ENCODE peak calls at places on chromosomes 4 and X, in four cellular contexts. M is DND-41, Z is upper lobe of right lung, G is uterus. U is an unnamed sample.

GRCh38 chr4:81237791-81238190 is 22.8 kb upstream of the PRKG2 start:
- DNase-seq in M (no peak), Z (no peak), G (no peak), U (no peak)

GRCh38 chrX:70174754-70175153 is 2.5 kb upstream of the DGAT2L6 start:
- DNase-seq in M (no peak), Z (no peak), G (no peak), U (no peak)

GRCh38 chrX:143837010-143837409 is 46.9 kb upstream of the UBE2NL start:
- DNase-seq in M (no peak), Z (no peak), G (no peak), U (no peak)

GRCh38 chr4:84379881-84380618 is 119.0 kb downstream of the NKX6-1 start:
- DNase-seq in M (no peak), Z (no peak), G (no peak), U (no peak)

GRCh38 chrX:120310861-120311631 is at the start of gene TMEM255A:
- DNase-seq in M (no peak), Z (peak), G (peak), U (no peak)

GRCh38 chr4:168618577-168619265 is 121.9 kb downstream of the PALLD start:
- DNase-seq in M (no peak), Z (no peak), G (no peak), U (no peak)

GRCh38 chr4:38308728-38309315 is 348.6 kb downstream of the PTTG2 start:
- DNase-seq in M (no peak), Z (no peak), G (no peak), U (no peak)

GRCh38 chrX:47804315-47804714 is 32.4 kb upstream of the ZNF81 start:
- DNase-seq in M (no peak), Z (no peak), G (no peak), U (no peak)

GRCh38 chr4:8239226-8239625 is 30.3 kb upstream of the HTRA3 start:
- DNase-seq in M (no peak), Z (no peak), G (no peak), U (no peak)

GRCh38 chr4:56603297-56603696 is 77.8 kb downstream of the HOPX start:
- DNase-seq in M (no peak), Z (no peak), G (no peak), U (no peak)

GRCh38 chr4:89290727-89291126 is 16.9 kb downstream of the GPRIN3 start:
- DNase-seq in M (no peak), Z (no peak), G (no peak), U (no peak)

GRCh38 chr4:8355864-8356565 is 84.5 kb downstream of the ACOX3 start:
- DNase-seq in M (no peak), Z (peak), G (peak), U (no peak)

GRCh38 chrX:50157545-50158125 is 43.2 kb downstream of the AKAP4 start:
- DNase-seq in M (no peak), Z (no peak), G (peak), U (peak)

GRCh38 chrX:10089378-10089795 is 67.4 kb upstream of the CLCN4 start:
- DNase-seq in M (no peak), Z (no peak), G (no peak), U (no peak)

GRCh38 chr4:83504544-83504943 is 19.6 kb upstream of the ABRAXAS1 start:
- DNase-seq in M (no peak), Z (no peak), G (no peak), U (peak)

DNA sequence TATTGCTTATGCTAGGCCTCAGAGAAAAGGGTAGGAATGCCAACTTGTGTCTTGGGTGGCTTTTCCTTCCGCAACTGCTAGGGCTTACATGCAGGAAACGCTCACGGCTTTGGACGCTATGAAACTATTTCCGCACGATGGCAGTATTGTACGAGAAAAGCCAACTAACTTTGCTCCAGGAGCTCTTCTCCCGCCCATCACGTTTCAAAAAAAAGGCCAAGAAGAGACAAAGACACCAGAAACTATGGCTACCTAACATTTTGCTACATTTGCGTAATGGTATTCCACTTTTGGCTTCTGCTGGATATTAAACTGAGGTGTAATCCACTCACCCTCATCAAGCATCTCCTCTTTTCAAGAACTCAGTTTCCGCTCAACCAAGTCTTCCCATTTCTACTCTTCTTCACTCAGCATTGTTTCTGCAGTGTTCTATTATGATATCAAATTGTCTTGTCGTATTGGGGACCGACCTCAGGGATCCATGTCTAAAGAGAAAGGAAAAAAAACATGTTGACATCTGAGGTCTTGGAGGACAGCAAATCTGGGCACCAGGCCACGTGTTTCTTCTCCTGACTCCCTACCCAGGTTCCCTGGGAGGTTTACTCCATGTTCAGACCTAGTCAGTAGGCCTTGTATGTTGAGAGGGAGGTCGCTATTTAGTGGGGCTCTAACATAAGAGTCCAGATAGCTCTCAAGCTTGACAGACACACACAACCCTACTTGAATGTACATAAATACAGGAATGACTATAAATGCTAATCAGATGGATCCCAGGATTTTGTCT is 239.4 kb upstream of the STK26 start:
- DNase-seq in M (no peak), Z (no peak), G (peak), U (no peak)
- H3K4me3 ChIP-seq in M (no peak), Z (no peak), G (no peak), U (no peak)

DNA sequence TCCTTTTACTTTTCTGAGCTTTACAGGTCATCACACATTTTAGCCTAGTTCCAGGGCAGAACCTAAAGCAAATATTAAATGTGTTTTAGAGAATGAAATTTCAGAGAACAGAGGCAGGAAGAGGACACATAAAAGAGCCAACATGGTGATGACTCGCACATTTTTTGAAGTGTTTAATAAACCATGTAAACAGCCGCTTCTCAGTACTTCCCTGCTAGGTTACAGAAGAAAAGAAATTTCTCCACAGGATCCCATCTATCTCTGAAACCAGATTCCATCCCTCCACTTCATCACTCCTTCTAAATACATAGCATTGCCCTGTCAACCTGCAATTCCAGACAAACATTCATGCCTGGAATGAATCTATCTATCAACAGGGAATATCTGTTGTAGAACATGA is 949.5 kb upstream of the PCDH7 start:
- DNase-seq in M (no peak), Z (no peak), G (no peak), U (no peak)
- H3K4me3 ChIP-seq in M (no peak), Z (no peak), G (no peak), U (no peak)

GRCh38 chrX:153922932-153923857 is 2.9 kb downstream of the ARHGAP4 start:
- DNase-seq in M (no peak), Z (peak), G (peak), U (no peak)
- H3K4me3 ChIP-seq in M (peak), Z (no peak), G (no peak), U (no peak)

GRCh38 chrX:6227445-6227820 is 1.2 kb downstream of the NLGN4X start:
- DNase-seq in M (peak), Z (no peak), G (no peak), U (no peak)

GRCh38 chrX:6223516-6223915 is 5.2 kb downstream of the NLGN4X start:
- DNase-seq in M (no peak), Z (no peak), G (no peak), U (no peak)

GRCh38 chrX:6226646-6227444 is 1.8 kb downstream of the NLGN4X start:
- DNase-seq in M (peak), Z (no peak), G (no peak), U (no peak)

GRCh38 chrX:6226053-6226645 is 2.5 kb downstream of the NLGN4X start:
- DNase-seq in M (peak), Z (no peak), G (no peak), U (no peak)

DNA sequence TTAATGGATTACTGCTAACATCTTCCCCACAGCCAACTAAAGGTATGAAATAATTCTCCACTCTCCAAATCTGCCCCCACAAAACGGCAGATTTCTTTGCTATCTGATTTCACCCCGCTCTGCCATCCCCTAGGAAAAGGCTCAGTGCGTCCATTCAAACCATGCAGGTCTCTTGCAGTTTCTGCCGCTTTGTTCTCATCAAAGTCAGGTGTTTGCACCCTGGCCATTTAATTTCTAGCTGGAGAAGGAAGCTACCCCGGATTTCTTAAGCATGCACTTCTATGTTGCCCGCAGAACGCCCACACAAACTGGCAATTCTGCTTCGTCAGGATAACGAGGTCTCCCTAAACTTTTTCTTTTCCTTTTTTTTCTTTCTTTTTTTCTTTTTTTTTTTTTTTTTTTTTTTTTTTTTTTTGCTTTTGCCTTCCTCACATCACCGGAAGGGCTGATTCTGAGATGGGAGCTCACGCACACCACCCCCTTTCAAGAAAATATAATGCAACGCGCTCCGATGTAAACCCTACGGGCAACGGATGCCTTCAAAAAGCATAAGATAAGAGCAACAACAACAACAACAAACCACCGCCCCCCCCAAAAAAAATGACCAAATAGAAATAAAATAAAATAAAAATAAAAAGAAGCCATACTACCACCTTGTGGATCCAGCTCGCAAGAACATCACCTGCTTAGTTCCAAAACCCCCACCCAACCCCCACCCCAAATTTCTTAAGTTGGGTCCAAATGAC is 3.2 kb downstream of the NLGN4X start:
- DNase-seq in M (peak), Z (no peak), G (no peak), U (no peak)
- H3K4me3 ChIP-seq in M (peak), Z (peak), G (peak), U (no peak)

GRCh38 chr4:78557841-78558240 is 6.3 kb downstream of the ANXA3 start:
- DNase-seq in M (no peak), Z (no peak), G (no peak), U (no peak)

GRCh38 chr4:78551420-78552351 is at the start of gene ANXA3:
- DNase-seq in M (no peak), Z (peak), G (no peak), U (peak)

GRCh38 chr4:78553526-78554060 is 2.0 kb downstream of the ANXA3 start:
- DNase-seq in M (no peak), Z (no peak), G (no peak), U (no peak)

GRCh38 chr4:78556655-78557054 is 5.1 kb downstream of the ANXA3 start:
- DNase-seq in M (no peak), Z (no peak), G (no peak), U (no peak)

DNA sequence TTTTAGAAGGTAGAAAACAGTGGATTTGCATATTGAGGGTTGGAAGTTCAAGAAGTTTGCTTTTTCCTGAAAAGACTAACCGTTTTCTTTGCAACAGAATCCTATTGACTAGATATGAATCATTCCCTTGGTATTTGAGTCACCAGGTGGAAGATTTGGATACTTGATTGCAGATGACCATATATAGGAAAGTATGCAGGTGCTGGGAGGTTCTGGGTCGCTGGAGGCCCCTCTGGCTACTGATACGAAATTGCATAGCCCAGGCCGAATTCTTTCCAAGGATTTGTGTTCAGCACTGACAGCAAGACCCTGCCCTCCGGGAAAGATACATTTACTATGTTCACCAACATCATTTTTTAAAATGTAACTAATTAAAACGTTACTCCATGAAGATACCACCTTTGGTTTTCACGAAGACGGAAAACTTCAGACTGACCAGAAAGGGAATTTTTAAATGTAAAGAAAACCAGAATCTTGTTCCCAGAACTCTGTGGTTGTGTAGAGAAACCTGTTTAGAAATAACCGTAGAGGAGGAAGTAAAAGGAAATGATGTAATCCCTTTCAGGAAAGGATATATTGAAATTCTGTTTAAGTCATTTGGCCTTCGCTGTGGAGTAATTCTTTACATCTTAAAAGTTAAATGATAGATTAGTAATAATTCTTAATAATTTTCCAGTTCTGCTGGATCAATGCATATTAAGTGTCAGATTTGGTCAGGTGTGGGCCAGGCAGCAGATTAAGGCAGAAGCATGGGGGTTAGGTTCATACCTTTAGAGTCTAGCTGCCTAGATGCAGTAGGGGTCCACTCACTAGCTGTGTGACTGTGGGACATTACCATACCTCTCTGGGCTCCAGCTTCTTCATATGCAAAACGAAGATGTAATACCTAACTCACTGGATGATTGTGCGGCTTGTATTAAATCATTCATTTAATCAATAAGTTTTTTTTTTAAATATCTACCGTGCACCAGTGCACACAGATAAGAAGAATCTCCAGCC is 1.1 kb downstream of the ANXA3 start:
- DNase-seq in M (no peak), Z (no peak), G (no peak), U (no peak)
- H3K4me3 ChIP-seq in M (no peak), Z (peak), G (no peak), U (peak)

GRCh38 chr4:5052726-5053425 is 1.6 kb downstream of the STK32B start:
- DNase-seq in M (no peak), Z (no peak), G (no peak), U (no peak)
- H3K4me3 ChIP-seq in M (peak), Z (no peak), G (no peak), U (no peak)

GRCh38 chrX:53280703-53281320 is 572 bp downstream of the IQSEC2 start:
- DNase-seq in M (no peak), Z (no peak), G (peak), U (peak)
- H3K4me3 ChIP-seq in M (no peak), Z (peak), G (peak), U (peak)

GRCh38 chr4:92304073-92304472 is 307 bp downstream of the GRID2 start:
- DNase-seq in M (no peak), Z (no peak), G (no peak), U (no peak)

GRCh38 chr4:92303621-92304027 is at the start of gene GRID2:
- DNase-seq in M (no peak), Z (peak), G (no peak), U (no peak)

GRCh38 chr4:92305878-92306520 is 2.2 kb downstream of the GRID2 start:
- DNase-seq in M (no peak), Z (no peak), G (no peak), U (no peak)

GRCh38 chr4:92304636-92305035 is 870 bp downstream of the GRID2 start:
- DNase-seq in M (no peak), Z (no peak), G (no peak), U (no peak)

GRCh38 chr4:92305148-92305877 is 1.5 kb downstream of the GRID2 start:
- DNase-seq in M (no peak), Z (peak), G (no peak), U (peak)
- H3K4me3 ChIP-seq in M (no peak), Z (peak), G (peak), U (peak)